ENCODE peak calls at places on chromosomes 2 and 18, in four cellular contexts. L, E, A and T are unnamed samples.

GRCh38 chr18:74419761-74420160 is 37.3 kb downstream of the DIPK1C start:
- DNase-seq in E (no peak), L (no peak), A (no peak), T (no peak)

GRCh38 chr2:233336541-233336940 is 17.8 kb upstream of the DGKD start:
- DNase-seq in L (no peak), E (no peak), A (no peak), T (no peak)

GRCh38 chr18:4284528-4284927 is 170.6 kb downstream of the DLGAP1 start:
- DNase-seq in A (no peak), L (no peak), E (no peak), T (no peak)

GRCh38 chr2:110854355-110855081 is 122.1 kb downstream of the ACOXL start:
- DNase-seq in L (no peak), E (no peak), A (peak; percentile 7), T (no peak)

GRCh38 chr2:242024751-242025355 is 155.3 kb downstream of the RTP5 start:
- DNase-seq in L (peak; percentile 51), E (no peak), A (no peak), T (no peak)

GRCh38 chr18:2513616-2514015 is 57.7 kb downstream of the METTL4 start:
- DNase-seq in L (no peak), E (peak; percentile 6), A (peak; percentile 56), T (no peak)

GRCh38 chr2:234861841-234862735 is 89.7 kb upstream of the SH3BP4 start:
- DNase-seq in L (peak; percentile 70), E (no peak), A (no peak), T (no peak)

GRCh38 chr2:86234573-86235131 is 35.4 kb downstream of the MRPL35 start:
- DNase-seq in E (no peak), L (no peak), A (no peak), T (no peak)

GRCh38 chr2:213766465-213766891 is 482.2 kb downstream of the SPAG16 start:
- DNase-seq in A (no peak), L (no peak), E (no peak), T (no peak)

GRCh38 chr2:159032156-159032555 is 63.7 kb downstream of the TANC1 start:
- DNase-seq in L (no peak), E (no peak), A (no peak), T (no peak)

GRCh38 chr2:242085941-242086621 is 216.6 kb downstream of the RTP5 start:
- DNase-seq in A (peak; percentile 2), L (peak; percentile 68), E (no peak), T (peak; percentile 3)

GRCh38 chr18:46672062-46672970 is 15.3 kb upstream of the LOXHD1 start:
- DNase-seq in E (no peak), L (no peak), A (no peak), T (peak; percentile 11)

GRCh38 chr2:162257416-162257815 is 14.2 kb upstream of the FAP start:
- DNase-seq in L (no peak), A (no peak), E (no peak), T (no peak)

GRCh38 chr18:5294618-5295230 is 802 bp downstream of the ZBTB14 start:
- DNase-seq in A (peak; percentile 46), E (peak; percentile 40), L (peak; percentile 81), T (peak; percentile 52)

GRCh38 chr2:23563673-23564617 is 179.0 kb downstream of the KLHL29 start:
- DNase-seq in L (peak; percentile 79), E (peak; percentile 8), A (no peak), T (no peak)

GRCh38 chr2:126700677-126701076 is 44.7 kb downstream of the GYPC start:
- DNase-seq in A (no peak), L (no peak), E (peak; percentile 33), T (no peak)

GRCh38 chr2:121583555-121583954 is 52.9 kb downstream of the RNU4ATAC start:
- DNase-seq in A (no peak), E (no peak), L (no peak), T (no peak)

GRCh38 chr2:161662373-161662772 is 38.2 kb downstream of the SLC4A10 start:
- DNase-seq in A (peak; percentile 62), E (no peak), L (no peak), T (no peak)

GRCh38 chr18:6504605-6505510 is 90.1 kb upstream of the L3MBTL4 start:
- DNase-seq in L (no peak), A (no peak), E (no peak), T (no peak)

GRCh38 chr2:3618367-3618766 is 23.5 kb downstream of the COLEC11 start:
- DNase-seq in L (no peak), A (no peak), E (no peak), T (no peak)

GRCh38 chr18:25621144-25621543 is 269.2 kb upstream of the ZNF521 start:
- DNase-seq in E (peak; percentile 20), L (no peak), A (no peak), T (no peak)

GRCh38 chr18:44679912-44680270 is 797 bp upstream of the SETBP1 start:
- DNase-seq in E (no peak), L (peak; percentile 79), A (peak; percentile 7), T (peak; percentile 69)

GRCh38 chr18:74577019-74577418 is 20.7 kb upstream of the ZNF407 start:
- DNase-seq in E (no peak), A (no peak), L (no peak), T (no peak)

GRCh38 chr2:52341732-52342131 is 1309.8 kb upstream of the NRXN1 start:
- DNase-seq in E (no peak), L (no peak), A (no peak), T (no peak)

GRCh38 chr2:52343010-52343409 is 1311.1 kb upstream of the NRXN1 start:
- DNase-seq in E (no peak), A (no peak), L (no peak), T (no peak)

GRCh38 chr2:52336951-52337350 is 1305.0 kb upstream of the NRXN1 start:
- DNase-seq in A (no peak), L (no peak), E (no peak), T (no peak)

GRCh38 chr2:52342458-52342857 is 1310.5 kb upstream of the NRXN1 start:
- DNase-seq in A (no peak), L (no peak), E (no peak), T (no peak)

DNA sequence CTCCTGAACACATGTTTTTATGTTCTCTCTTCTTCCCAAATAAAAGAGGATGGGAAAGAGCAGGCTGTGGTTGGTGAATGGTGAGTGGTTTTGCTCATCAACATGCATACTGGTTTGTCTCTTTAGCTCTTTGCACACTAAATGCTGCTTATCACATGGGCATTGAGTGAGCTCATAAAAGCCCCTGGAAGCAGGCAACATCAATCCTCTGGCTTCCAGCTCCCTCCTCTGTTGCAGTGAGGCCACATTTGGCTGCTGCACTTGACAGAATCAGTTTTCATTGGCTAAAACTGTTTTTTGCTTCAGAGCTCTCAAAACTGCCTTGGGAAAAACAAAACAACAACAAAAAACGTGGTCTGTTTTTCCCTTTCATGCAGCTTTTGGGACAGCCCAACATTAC is 1308.3 kb upstream of the NRXN1 start:
- DNase-seq in A (no peak), E (no peak), L (no peak), T (no peak)
- TF ChIP-seq CTCF in A (no peak), E (no peak), L (no peak), T (no peak)

GRCh38 chr2:113192459-113193100 is 18.8 kb downstream of the PSD4 start:
- DNase-seq in A (no peak), L (peak; percentile 25), E (no peak), T (no peak)
- TF ChIP-seq CTCF in A (peak; percentile 44), L (no peak), E (peak; percentile 52), T (no peak)

DNA sequence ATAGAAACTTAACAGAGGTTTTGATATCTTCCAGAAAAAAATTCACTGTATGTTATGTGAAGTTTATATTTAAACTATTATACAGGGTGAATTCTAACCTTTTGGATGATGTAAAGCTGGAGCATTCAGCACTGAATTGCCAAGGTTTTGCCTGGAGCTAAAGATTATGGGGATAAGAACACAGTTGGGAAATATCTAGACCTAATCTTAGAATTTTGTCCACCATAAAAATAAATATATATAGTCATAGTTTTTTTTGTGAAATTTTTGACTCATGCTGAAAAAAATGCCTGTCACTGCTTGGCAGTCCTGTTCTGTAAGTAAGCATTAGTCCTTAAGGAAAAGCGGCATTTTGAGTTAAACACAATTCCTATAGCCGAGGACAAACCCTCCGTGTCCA is 339.3 kb upstream of the TMEFF2 start:
- DNase-seq in A (no peak), E (no peak), L (no peak), T (no peak)
- TF ChIP-seq CTCF in A (no peak), E (no peak), L (no peak), T (no peak)

DNA sequence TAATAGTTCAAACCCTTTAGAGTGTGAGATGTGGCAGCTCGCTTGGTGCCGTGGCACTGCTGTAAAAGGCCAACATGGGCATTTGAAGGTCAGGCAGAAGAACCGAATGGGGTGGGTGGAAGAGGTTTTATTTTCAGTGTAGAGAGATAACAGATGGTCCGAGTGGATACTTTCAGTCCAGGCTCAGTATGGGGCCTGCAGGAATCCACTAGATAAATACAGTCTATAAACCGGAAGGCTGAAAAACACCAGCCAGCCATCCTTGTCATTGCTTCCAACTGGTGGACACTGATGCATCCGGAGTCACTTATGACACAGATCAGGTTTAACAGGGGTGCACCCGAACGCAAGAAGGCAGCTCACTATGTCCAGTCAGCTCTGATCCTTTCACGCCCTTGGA is 55.7 kb upstream of the AMMECR1L start:
- DNase-seq in L (no peak), E (peak; percentile 29), A (no peak), T (no peak)
- TF ChIP-seq CTCF in L (no peak), E (no peak), A (no peak), T (no peak)

GRCh38 chr18:54222922-54223567 is 1.4 kb downstream of the MBD2 start:
- DNase-seq in A (no peak), L (no peak), E (no peak), T (peak; percentile 72)

GRCh38 chr18:54223568-54224241 is 764 bp downstream of the MBD2 start:
- DNase-seq in A (peak; percentile 89), E (peak; percentile 90), L (no peak), T (peak; percentile 80)

GRCh38 chr18:54220406-54220805 is 4.1 kb downstream of the MBD2 start:
- DNase-seq in E (no peak), L (no peak), A (no peak), T (no peak)

GRCh38 chr18:54228364-54228763 is 3.9 kb upstream of the MBD2 start:
- DNase-seq in E (no peak), A (no peak), L (no peak), T (no peak)

DNA sequence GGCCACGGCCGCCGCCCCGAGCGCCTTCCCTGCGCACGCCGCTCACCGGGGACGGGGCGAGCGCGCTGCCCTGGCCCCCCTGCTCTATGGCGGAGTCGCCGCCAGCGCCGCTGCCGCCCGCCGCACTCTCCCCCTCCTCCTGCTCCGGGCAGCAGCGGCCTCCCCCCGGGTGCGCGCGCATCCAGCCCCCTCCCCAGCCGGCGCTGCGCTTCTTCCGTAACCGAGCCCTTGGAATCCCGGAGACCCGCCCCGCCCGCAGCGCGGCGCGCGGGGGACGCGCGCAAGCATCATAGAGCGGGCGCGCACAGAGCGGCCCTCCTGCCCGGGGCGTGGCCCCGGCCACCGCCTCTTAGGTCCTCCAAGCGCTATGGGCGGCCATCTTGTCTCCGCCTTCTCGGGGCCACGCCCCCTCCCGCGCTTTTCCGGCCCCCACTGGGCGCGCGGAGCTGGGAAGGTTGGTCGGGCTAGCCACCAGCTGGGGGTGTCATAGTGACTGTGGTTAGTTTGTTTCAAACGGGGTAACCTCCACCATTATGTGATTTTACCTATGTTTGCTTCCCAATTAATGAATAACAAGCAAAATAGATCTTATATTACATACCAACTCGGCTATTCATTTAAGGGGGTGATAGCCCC is at the start of gene MBD2:
- DNase-seq in A (peak; percentile 96), E (peak; percentile 88), L (peak; percentile 97), T (peak; percentile 96)
- TF ChIP-seq CTCF in A (peak; percentile 39), E (peak; percentile 31), L (no peak), T (no peak)